ENCODE peak calls at places on chromosomes 12 and 14, in five cellular contexts. One of them, this sample, is unnamed.

GRCh38 chr12:108482717-108483212 is 32.3 kb upstream of the FICD start:
- DNase-seq in tibial artery: no peak
- DNase-seq in NT2/D1: no peak
- DNase-seq in endothelial cell of umbilical vein: no peak
- DNase-seq in SK-N-SH: no peak
- DNase-seq in this sample: peak; percentile 31

GRCh38 chr12:7695159-7695930 is at the start of gene GDF3:
- DNase-seq in SK-N-SH: no peak
- DNase-seq in NT2/D1: peak; percentile 70
- DNase-seq in tibial artery: no peak
- DNase-seq in endothelial cell of umbilical vein: peak; percentile 94
- DNase-seq in this sample: peak; percentile 70

GRCh38 chr14:71221119-71221518 is 313.9 kb downstream of the PCNX1 start:
- DNase-seq in tibial artery: no peak
- DNase-seq in NT2/D1: no peak
- DNase-seq in endothelial cell of umbilical vein: no peak
- DNase-seq in SK-N-SH: no peak
- DNase-seq in this sample: no peak

GRCh38 chr12:108386704-108387360 is 47.7 kb upstream of the CMKLR1 start:
- DNase-seq in SK-N-SH: peak; percentile 67
- DNase-seq in endothelial cell of umbilical vein: no peak
- DNase-seq in NT2/D1: no peak
- DNase-seq in tibial artery: no peak
- DNase-seq in this sample: no peak

GRCh38 chr12:123095074-123095694 is 55.7 kb downstream of the PITPNM2 start:
- DNase-seq in tibial artery: no peak
- DNase-seq in NT2/D1: no peak
- DNase-seq in SK-N-SH: no peak
- DNase-seq in endothelial cell of umbilical vein: no peak
- DNase-seq in this sample: no peak

GRCh38 chr14:26216797-26217196 is 381.0 kb downstream of the NOVA1 start:
- DNase-seq in NT2/D1: no peak
- DNase-seq in SK-N-SH: no peak
- DNase-seq in endothelial cell of umbilical vein: no peak
- DNase-seq in tibial artery: no peak
- DNase-seq in this sample: no peak

GRCh38 chr14:61145258-61145902 is 135.8 kb downstream of the TMEM30B start:
- DNase-seq in tibial artery: no peak
- DNase-seq in SK-N-SH: peak; percentile 53
- DNase-seq in NT2/D1: no peak
- DNase-seq in endothelial cell of umbilical vein: no peak
- DNase-seq in this sample: peak; percentile 28

GRCh38 chr14:104665663-104666522 is 23.5 kb upstream of the INF2 start:
- DNase-seq in tibial artery: peak; percentile 79
- DNase-seq in SK-N-SH: no peak
- DNase-seq in endothelial cell of umbilical vein: peak; percentile 53
- DNase-seq in NT2/D1: no peak
- DNase-seq in this sample: peak; percentile 66

GRCh38 chr12:69555461-69555860 is 29.8 kb upstream of the CCT2 start:
- DNase-seq in tibial artery: no peak
- DNase-seq in endothelial cell of umbilical vein: no peak
- DNase-seq in NT2/D1: no peak
- DNase-seq in SK-N-SH: no peak
- DNase-seq in this sample: no peak

GRCh38 chr12:4277205-4277543 is 3.6 kb downstream of the CCND2 start:
- DNase-seq in SK-N-SH: no peak
- DNase-seq in NT2/D1: no peak
- DNase-seq in endothelial cell of umbilical vein: no peak
- DNase-seq in tibial artery: no peak
- DNase-seq in this sample: no peak

GRCh38 chr12:94560416-94561221 is 89.7 kb downstream of the TMCC3 start:
- DNase-seq in endothelial cell of umbilical vein: peak; percentile 44
- DNase-seq in tibial artery: no peak
- DNase-seq in NT2/D1: peak; percentile 70
- DNase-seq in SK-N-SH: no peak
- DNase-seq in this sample: peak; percentile 91

GRCh38 chr14:100540141-100540925 is 46.9 kb downstream of the BEGAIN start:
- DNase-seq in SK-N-SH: peak; percentile 85
- DNase-seq in NT2/D1: no peak
- DNase-seq in tibial artery: peak; percentile 53
- DNase-seq in endothelial cell of umbilical vein: no peak
- DNase-seq in this sample: peak; percentile 33

GRCh38 chr12:89844539-89844938 is 135.9 kb upstream of the ATP2B1 start:
- DNase-seq in endothelial cell of umbilical vein: no peak
- DNase-seq in tibial artery: no peak
- DNase-seq in NT2/D1: no peak
- DNase-seq in SK-N-SH: no peak
- DNase-seq in this sample: no peak

GRCh38 chr12:7303230-7303629 is 642 bp upstream of the ACSM4 start:
- DNase-seq in SK-N-SH: no peak
- DNase-seq in endothelial cell of umbilical vein: no peak
- DNase-seq in tibial artery: no peak
- DNase-seq in NT2/D1: no peak
- DNase-seq in this sample: no peak

GRCh38 chr12:73598626-73599025 is 939.0 kb upstream of the ATXN7L3B start:
- DNase-seq in SK-N-SH: no peak
- DNase-seq in endothelial cell of umbilical vein: no peak
- DNase-seq in NT2/D1: no peak
- DNase-seq in tibial artery: no peak
- DNase-seq in this sample: no peak

GRCh38 chr14:34362625-34363251 is 99.3 kb downstream of the SPTSSA start:
- DNase-seq in NT2/D1: no peak
- DNase-seq in tibial artery: no peak
- DNase-seq in endothelial cell of umbilical vein: no peak
- DNase-seq in SK-N-SH: no peak
- DNase-seq in this sample: no peak

GRCh38 chr12:14618990-14619389 is 51.3 kb upstream of the PLBD1 start:
- DNase-seq in NT2/D1: peak; percentile 42
- DNase-seq in SK-N-SH: peak; percentile 5
- DNase-seq in endothelial cell of umbilical vein: peak; percentile 19
- DNase-seq in tibial artery: no peak
- DNase-seq in this sample: peak; percentile 32

GRCh38 chr12:15320881-15321280 is 1.4 kb upstream of the PTPRO start:
- DNase-seq in SK-N-SH: no peak
- DNase-seq in tibial artery: no peak
- DNase-seq in endothelial cell of umbilical vein: no peak
- DNase-seq in NT2/D1: no peak
- DNase-seq in this sample: no peak

GRCh38 chr14:88016768-88017167 is 11.8 kb downstream of the GPR65 start:
- DNase-seq in tibial artery: no peak
- DNase-seq in NT2/D1: no peak
- DNase-seq in SK-N-SH: no peak
- DNase-seq in endothelial cell of umbilical vein: no peak
- DNase-seq in this sample: no peak

GRCh38 chr14:21807975-21808374 is 134.4 kb upstream of the OR4E1 start:
- DNase-seq in NT2/D1: no peak
- DNase-seq in SK-N-SH: no peak
- DNase-seq in tibial artery: no peak
- DNase-seq in endothelial cell of umbilical vein: no peak
- DNase-seq in this sample: no peak

GRCh38 chr12:109069307-109070231 is 17.2 kb downstream of the USP30 start:
- DNase-seq in NT2/D1: peak; percentile 8
- DNase-seq in SK-N-SH: no peak
- DNase-seq in tibial artery: no peak
- DNase-seq in endothelial cell of umbilical vein: no peak
- DNase-seq in this sample: no peak

GRCh38 chr12:56688129-56688845 is at the start of gene PTGES3:
- DNase-seq in endothelial cell of umbilical vein: peak; percentile 99
- DNase-seq in SK-N-SH: peak; percentile 97
- DNase-seq in tibial artery: peak; percentile 99
- DNase-seq in NT2/D1: peak; percentile 98
- DNase-seq in this sample: peak; percentile 99

GRCh38 chr14:70882771-70883492 is 24.3 kb upstream of the PCNX1 start:
- DNase-seq in SK-N-SH: no peak
- DNase-seq in endothelial cell of umbilical vein: peak; percentile 70
- DNase-seq in NT2/D1: no peak
- DNase-seq in tibial artery: no peak
- DNase-seq in this sample: no peak

GRCh38 chr12:52235001-52235760 is 2.1 kb downstream of the KRT7 start:
- DNase-seq in SK-N-SH: peak; percentile 16
- DNase-seq in endothelial cell of umbilical vein: no peak
- DNase-seq in NT2/D1: no peak
- DNase-seq in tibial artery: peak; percentile 61
- DNase-seq in this sample: no peak